ENCODE peak calls at places on chromosomes 1 and 21, in six cellular contexts. J, I, M, R, C and T are unnamed samples.

GRCh38 chr1:42552636-42553035 is 89.5 kb downstream of the CCDC30 start:
- DNase-seq in M (no peak), R (no peak), I (no peak), J (no peak), C (no peak), T (no peak)

GRCh38 chr1:226696552-226696951 is 42.5 kb downstream of the ITPKB start:
- DNase-seq in M (peak), C (peak), I (no peak), R (peak), J (no peak), T (no peak)

GRCh38 chr1:76726251-76726650 is 141.0 kb upstream of the ST6GALNAC5 start:
- DNase-seq in R (no peak), I (no peak), M (no peak), J (no peak), C (no peak), T (no peak)

GRCh38 chr1:53069663-53070327 is 7.8 kb downstream of the PODN start:
- DNase-seq in C (no peak), I (peak), R (no peak), J (peak), M (no peak), T (no peak)

GRCh38 chr1:32868806-32869455 is 1.8 kb downstream of the FNDC5 start:
- DNase-seq in J (peak), C (no peak), M (no peak), I (no peak), R (no peak), T (no peak)

GRCh38 chr1:84300991-84301758 is at the start of gene SAMD13:
- DNase-seq in I (peak), R (no peak), M (peak), J (peak), C (peak), T (no peak)

GRCh38 chr21:30391615-30392014 is 4.2 kb upstream of the KRTAP13-1 start:
- DNase-seq in R (no peak), I (no peak), M (no peak), J (no peak), C (no peak), T (no peak)

GRCh38 chr1:47709302-47710074 is 271.6 kb downstream of the FOXD2 start:
- DNase-seq in R (no peak), C (no peak), J (no peak), M (no peak), I (no peak), T (no peak)

GRCh38 chr21:33362044-33362555 is 37.3 kb downstream of the IFNAR1 start:
- DNase-seq in I (no peak), C (no peak), M (no peak), J (peak), R (peak), T (peak)

GRCh38 chr1:33377013-33377412 is 53.9 kb downstream of the PHC2 start:
- DNase-seq in J (no peak), M (no peak), C (no peak), I (no peak), R (no peak), T (no peak)

GRCh38 chr21:44593598-44594405 is 1.5 kb upstream of the KRTAP10-6 start:
- DNase-seq in R (no peak), M (peak), C (no peak), J (peak), I (no peak), T (no peak)

GRCh38 chr1:162030741-162031280 is 7.1 kb upstream of the OLFML2B start:
- DNase-seq in C (no peak), J (no peak), R (no peak), M (no peak), I (no peak), T (no peak)

GRCh38 chr1:115067460-115067859 is 21.8 kb downstream of the TSPAN2 start:
- DNase-seq in R (peak), I (peak), C (no peak), J (no peak), M (peak), T (no peak)

GRCh38 chr1:6782151-6782550 is 3.1 kb upstream of the CAMTA1 start:
- DNase-seq in M (no peak), R (no peak), I (no peak), J (no peak), C (no peak), T (no peak)

GRCh38 chr1:58392083-58392482 is 154.4 kb downstream of the OMA1 start:
- DNase-seq in I (no peak), R (no peak), C (no peak), J (no peak), M (no peak), T (peak)

GRCh38 chr1:202728951-202729350 is 18.7 kb upstream of the SYT2 start:
- DNase-seq in I (no peak), R (no peak), C (no peak), M (no peak), J (no peak), T (no peak)

GRCh38 chr1:198918920-198919319 is 280.1 kb downstream of the PTPRC start:
- DNase-seq in J (no peak), I (no peak), R (peak), C (peak), M (peak), T (no peak)

GRCh38 chr1:12153181-12153785 is 13.5 kb upstream of the TNFRSF1B start:
- DNase-seq in C (peak), I (no peak), J (no peak), R (no peak), M (peak), T (no peak)

GRCh38 chr1:225944387-225944786 is 3.4 kb upstream of the LEFTY2 start:
- DNase-seq in I (no peak), J (no peak), R (no peak), M (no peak), C (no peak), T (no peak)

GRCh38 chr1:168304865-168305264 is 24.2 kb downstream of the TBX19 start:
- DNase-seq in J (no peak), C (no peak), I (no peak), M (no peak), R (no peak), T (no peak)

GRCh38 chr1:248853668-248854375 is 5.1 kb downstream of the ZNF692 start:
- DNase-seq in C (no peak), R (no peak), M (no peak), I (no peak), J (peak), T (no peak)

GRCh38 chr1:975896-976683 is 5.8 kb downstream of the PERM1 start:
- DNase-seq in R (peak), I (no peak), J (peak), M (peak), C (peak), T (no peak)